ENCODE peak calls at places on chromosomes 2 and 18, in ten cellular contexts. B is RKO; I is NCI-H146; C is GM23248; Y is activated CD4-positive, alpha-beta T cell treated with anti-CD3 and anti-CD28 coated beads for 24 hours; F is lower lobe of right lung; A is substantia nigra; Q is CD8-positive, alpha-beta memory T cell; R is cerebellar cortex; P is myocyte. D is an unnamed sample.

GRCh38 chr2:85704800-85705679 is 10.9 kb downstream of the GNLY start:
- DNase-seq in A (no peak), Y (no peak), C (no peak), F (no peak), B (no peak), P (peak; percentile 55), Q (no peak), R (no peak), I (no peak), D (no peak)

GRCh38 chr2:137659616-137660015 is 304.7 kb upstream of the HNMT start:
- DNase-seq in I (peak; percentile 23), Y (no peak), C (peak; percentile 50), P (no peak), B (peak; percentile 57), F (no peak), A (no peak), R (no peak), Q (no peak), D (peak; percentile 72)

GRCh38 chr2:20609349-20609994 is 41.4 kb downstream of the HS1BP3 start:
- DNase-seq in B (no peak), F (peak; percentile 30), A (no peak), Q (no peak), R (no peak), I (no peak), P (peak; percentile 45), Y (no peak), C (peak; percentile 58), D (peak; percentile 63)

GRCh38 chr2:49973917-49974368 is 819.6 kb upstream of the FSHR start:
- DNase-seq in A (peak; percentile 91), Y (peak; percentile 27), Q (peak; percentile 1), B (no peak), C (peak; percentile 29), P (no peak), R (peak; percentile 97), I (peak; percentile 93), F (peak; percentile 52), D (peak; percentile 95)

GRCh38 chr2:129720360-129720759 is 259.1 kb upstream of the RAB6C start:
- DNase-seq in A (no peak), I (no peak), F (no peak), R (no peak), Y (no peak), Q (no peak), C (no peak), B (no peak), P (no peak), D (no peak)

GRCh38 chr2:16142383-16143361 is 202.3 kb downstream of the MYCN start:
- DNase-seq in F (no peak), Y (no peak), P (no peak), C (no peak), I (no peak), Q (no peak), R (no peak), B (no peak), A (no peak), D (peak; percentile 0)

GRCh38 chr2:120736202-120736954 is 710 bp downstream of the GLI2 start:
- DNase-seq in Q (no peak), B (no peak), Y (no peak), R (no peak), I (no peak), C (peak; percentile 70), F (no peak), A (no peak), P (peak; percentile 7), D (peak; percentile 19)

GRCh38 chr2:30400151-30400954 is 46.7 kb upstream of the LCLAT1 start:
- DNase-seq in Y (no peak), B (no peak), A (no peak), F (no peak), P (no peak), C (peak; percentile 75), I (no peak), R (no peak), Q (no peak), D (no peak)

GRCh38 chr2:10305254-10305635 is 2.5 kb downstream of the HPCAL1 start:
- DNase-seq in Y (no peak), C (peak; percentile 54), P (no peak), F (no peak), Q (peak; percentile 27), B (no peak), I (no peak), A (no peak), R (no peak), D (no peak)

GRCh38 chr18:668263-668662 is 10.8 kb downstream of the TYMS start:
- DNase-seq in C (no peak), P (no peak), Y (no peak), I (no peak), R (no peak), Q (no peak), F (no peak), B (no peak), A (no peak), D (no peak)

GRCh38 chr2:169827272-169828140 is at the start of gene UBR3:
- DNase-seq in F (peak; percentile 95), B (peak; percentile 95), R (peak; percentile 91), Q (peak; percentile 88), Y (peak; percentile 86), A (peak; percentile 89), P (peak; percentile 94), C (peak; percentile 97), I (peak; percentile 87), D (peak; percentile 90)

GRCh38 chr2:129092871-129093385 is 774.3 kb upstream of the HS6ST1 start:
- DNase-seq in Y (no peak), P (no peak), R (no peak), C (no peak), Q (no peak), I (no peak), B (no peak), F (no peak), A (no peak), D (peak; percentile 84)

GRCh38 chr2:122193622-122194021 is 438.2 kb downstream of the TSN start:
- DNase-seq in R (no peak), A (no peak), C (no peak), B (no peak), I (no peak), Y (no peak), P (no peak), Q (no peak), F (no peak), D (no peak)

GRCh38 chr18:67771271-67771670 is 254.8 kb upstream of the DSEL start:
- DNase-seq in Q (no peak), F (no peak), I (no peak), P (no peak), R (no peak), B (peak; percentile 59), A (no peak), C (peak; percentile 72), Y (no peak), D (no peak)